ENCODE peak calls at places on chromosomes 12 and 14, in six cellular contexts. G, S, P, I, K and L are unnamed samples.

GRCh38 chr12:29131539-29131938 is 17.5 kb upstream of the FAR2 start:
- DNase-seq in I (peak; percentile 66), G (peak; percentile 11), P (no peak), K (no peak), S (no peak), L (no peak)

GRCh38 chr14:89182326-89182725 is 234.7 kb downstream of the FOXN3 start:
- DNase-seq in I (no peak), S (no peak), K (no peak), P (no peak), G (no peak), L (no peak)

GRCh38 chr12:62785941-62786559 is 148.9 kb downstream of the PPM1H start:
- DNase-seq in S (no peak), P (peak; percentile 1), I (peak; percentile 62), K (peak; percentile 69), G (peak; percentile 38), L (no peak)

GRCh38 chr12:106976013-106976658 is 10.8 kb downstream of the MTERF2 start:
- DNase-seq in K (no peak), P (no peak), G (no peak), S (no peak), I (no peak), L (no peak)

GRCh38 chr12:100733817-100734593 is 60.6 kb upstream of the ANO4 start:
- DNase-seq in S (no peak), P (peak; percentile 50), K (no peak), I (peak; percentile 20), G (peak; percentile 51), L (peak; percentile 68)

GRCh38 chr14:39025810-39026627 is 77.0 kb downstream of the SEC23A start:
- DNase-seq in I (peak; percentile 9), G (no peak), P (no peak), K (no peak), S (no peak), L (no peak)

GRCh38 chr14:78164226-78164853 is 5.8 kb upstream of the NRXN3 start:
- DNase-seq in I (peak; percentile 39), K (no peak), P (peak; percentile 50), G (peak; percentile 58), S (no peak), L (peak; percentile 90)

GRCh38 chr12:123150273-123150803 is 552 bp downstream of the PITPNM2 start:
- DNase-seq in I (peak; percentile 14), K (peak; percentile 68), P (no peak), S (no peak), G (peak; percentile 67), L (peak; percentile 55)

GRCh38 chr12:22678175-22678574 is 53.2 kb downstream of the ETNK1 start:
- DNase-seq in I (no peak), P (no peak), S (no peak), K (no peak), G (no peak), L (no peak)

GRCh38 chr12:5912437-5913334 is 32.4 kb downstream of the ANO2 start:
- DNase-seq in G (peak; percentile 37), S (no peak), P (no peak), I (no peak), K (no peak), L (peak; percentile 88)

GRCh38 chr12:53186745-53187144 is 6.0 kb upstream of the CSAD start:
- DNase-seq in S (no peak), G (no peak), K (no peak), P (no peak), I (no peak), L (no peak)

GRCh38 chr12:6097384-6097783 is 27.1 kb downstream of the VWF start:
- DNase-seq in S (no peak), G (no peak), I (no peak), K (no peak), P (no peak), L (no peak)

GRCh38 chr14:69270795-69271708 is 11.1 kb downstream of the GALNT16 start:
- DNase-seq in I (no peak), P (no peak), G (no peak), K (peak; percentile 41), S (no peak), L (no peak)

GRCh38 chr14:42172304-42172703 is 565.6 kb downstream of the LRFN5 start:
- DNase-seq in I (no peak), P (no peak), K (no peak), G (no peak), S (no peak), L (no peak)

GRCh38 chr12:10826258-10826657 is at the start of gene TAS2R10:
- DNase-seq in G (no peak), I (no peak), K (no peak), P (no peak), S (no peak), L (no peak)

GRCh38 chr12:115623275-115623674 is 654.2 kb downstream of the MED13L start:
- DNase-seq in G (no peak), I (no peak), K (no peak), P (no peak), S (no peak), L (no peak)